ENCODE peak calls at places on chromosomes 11 and 22, in nine cellular contexts. E, R, F, H, L, P, C, O and J are unnamed samples.

GRCh38 chr11:102360681-102361080 is 13.7 kb downstream of the BIRC2 start:
- DNase-seq in E (no peak), R (no peak), F (no peak), H (no peak), L (no peak), P (no peak), C (no peak), O (no peak), J (no peak)

GRCh38 chr22:43378011-43378704 is 33.7 kb upstream of the MPPED1 start:
- DNase-seq in E (no peak), R (peak), F (no peak), H (peak), L (peak), P (no peak), C (peak), O (no peak), J (peak)

GRCh38 chr22:42945736-42946135 is 69.2 kb downstream of the PACSIN2 start:
- DNase-seq in E (no peak), R (no peak), F (no peak), H (no peak), L (no peak), P (no peak), C (no peak), O (no peak), J (no peak)

GRCh38 chr11:132058211-132058772 is 687.9 kb downstream of the NTM start:
- DNase-seq in E (no peak), R (peak), F (no peak), H (no peak), L (peak), P (no peak), C (peak), O (no peak), J (no peak)

GRCh38 chr11:36077886-36078685 is 134.2 kb downstream of the LDLRAD3 start:
- DNase-seq in E (no peak), R (no peak), F (no peak), H (no peak), L (no peak), P (no peak), C (no peak), O (no peak), J (no peak)

GRCh38 chr11:14270690-14271542 is 88.1 kb downstream of the RRAS2 start:
- DNase-seq in E (no peak), R (no peak), F (no peak), H (no peak), L (no peak), P (no peak), C (no peak), O (no peak), J (no peak)

GRCh38 chr11:132116516-132116915 is 746.1 kb downstream of the NTM start:
- DNase-seq in E (no peak), R (no peak), F (no peak), H (no peak), L (no peak), P (no peak), C (no peak), O (no peak), J (no peak)

GRCh38 chr22:32411388-32411787 is 659 bp downstream of the RTCB start:
- DNase-seq in E (no peak), R (peak), F (no peak), H (no peak), L (peak), P (no peak), C (no peak), O (no peak), J (no peak)

GRCh38 chr11:119709638-119710346 is 19.2 kb downstream of the NECTIN1 start:
- DNase-seq in E (no peak), R (no peak), F (no peak), H (no peak), L (peak), P (no peak), C (no peak), O (no peak), J (no peak)

GRCh38 chr11:114321621-114322257 is 25.5 kb downstream of the NNMT start:
- DNase-seq in E (no peak), R (no peak), F (no peak), H (peak), L (peak), P (peak), C (no peak), O (peak), J (no peak)

GRCh38 chr11:36073411-36074203 is 129.7 kb downstream of the LDLRAD3 start:
- DNase-seq in E (no peak), R (no peak), F (no peak), H (no peak), L (peak), P (no peak), C (peak), O (no peak), J (peak)

GRCh38 chr11:9046376-9046775 is 42.6 kb upstream of the NRIP3 start:
- DNase-seq in E (no peak), R (no peak), F (no peak), H (no peak), L (no peak), P (peak), C (no peak), O (no peak), J (no peak)

GRCh38 chr11:120579601-120580000 is 68.1 kb downstream of the GRIK4 start:
- DNase-seq in E (no peak), R (no peak), F (no peak), H (no peak), L (no peak), P (no peak), C (no peak), O (no peak), J (no peak)

GRCh38 chr11:112965601-112966125 is 4.4 kb downstream of the NCAM1 start:
- DNase-seq in E (no peak), R (no peak), F (no peak), H (no peak), L (no peak), P (no peak), C (no peak), O (no peak), J (no peak)

GRCh38 chr11:35511666-35512065 is 13.8 kb downstream of the PAMR1 start:
- DNase-seq in E (no peak), R (no peak), F (peak), H (no peak), L (peak), P (no peak), C (peak), O (no peak), J (no peak)

GRCh38 chr22:41563051-41563711 is 2.4 kb downstream of the CSDC2 start:
- DNase-seq in E (no peak), R (no peak), F (peak), H (no peak), L (peak), P (peak), C (peak), O (no peak), J (no peak)

GRCh38 chr11:69618237-69618636 is 22.7 kb upstream of the CCND1 start:
- DNase-seq in E (no peak), R (no peak), F (no peak), H (no peak), L (no peak), P (no peak), C (no peak), O (no peak), J (no peak)

GRCh38 chr11:73290536-73290935 is 17.5 kb upstream of the ARHGEF17 start:
- DNase-seq in E (no peak), R (no peak), F (no peak), H (no peak), L (no peak), P (no peak), C (no peak), O (no peak), J (no peak)

GRCh38 chr11:92804388-92804787 is 165.1 kb upstream of the MTNR1B start:
- DNase-seq in E (no peak), R (no peak), F (no peak), H (no peak), L (no peak), P (no peak), C (no peak), O (no peak), J (no peak)

GRCh38 chr22:38973289-38974169 is 8.6 kb upstream of the APOBEC3B start:
- DNase-seq in E (peak), R (peak), F (peak), H (peak), L (peak), P (no peak), C (no peak), O (no peak), J (peak)

GRCh38 chr22:39530136-39530535 is 2.4 kb downstream of the RPS19BP1 start:
- DNase-seq in E (no peak), R (no peak), F (no peak), H (no peak), L (no peak), P (no peak), C (no peak), O (no peak), J (no peak)

GRCh38 chr22:37148742-37149665 is 712 bp downstream of the IL2RB start:
- DNase-seq in E (no peak), R (no peak), F (no peak), H (no peak), L (no peak), P (no peak), C (no peak), O (no peak), J (no peak)

GRCh38 chr11:13105237-13105844 is 96.2 kb downstream of the RASSF10 start:
- DNase-seq in E (no peak), R (peak), F (no peak), H (peak), L (no peak), P (no peak), C (no peak), O (no peak), J (peak)

GRCh38 chr11:110897035-110897434 is 184.8 kb upstream of the ARHGAP20 start:
- DNase-seq in E (no peak), R (no peak), F (no peak), H (no peak), L (peak), P (no peak), C (no peak), O (no peak), J (no peak)

GRCh38 chr22:28006271-28006670 is 87.2 kb upstream of the PITPNB start:
- DNase-seq in E (no peak), R (no peak), F (no peak), H (no peak), L (peak), P (no peak), C (no peak), O (no peak), J (no peak)

GRCh38 chr11:94196363-94196762 is 67.7 kb downstream of the PANX1 start:
- DNase-seq in E (no peak), R (no peak), F (no peak), H (no peak), L (peak), P (no peak), C (no peak), O (no peak), J (peak)

GRCh38 chr22:50620861-50621490 is 7.0 kb downstream of the ARSA start:
- DNase-seq in E (no peak), R (peak), F (no peak), H (peak), L (no peak), P (no peak), C (no peak), O (no peak), J (no peak)
- TF ChIP-seq POLR2A in E (no peak), R (no peak), F (no peak), H (no peak), L (no peak), P (no peak), C (no peak), O (no peak), J (no peak)

DNA sequence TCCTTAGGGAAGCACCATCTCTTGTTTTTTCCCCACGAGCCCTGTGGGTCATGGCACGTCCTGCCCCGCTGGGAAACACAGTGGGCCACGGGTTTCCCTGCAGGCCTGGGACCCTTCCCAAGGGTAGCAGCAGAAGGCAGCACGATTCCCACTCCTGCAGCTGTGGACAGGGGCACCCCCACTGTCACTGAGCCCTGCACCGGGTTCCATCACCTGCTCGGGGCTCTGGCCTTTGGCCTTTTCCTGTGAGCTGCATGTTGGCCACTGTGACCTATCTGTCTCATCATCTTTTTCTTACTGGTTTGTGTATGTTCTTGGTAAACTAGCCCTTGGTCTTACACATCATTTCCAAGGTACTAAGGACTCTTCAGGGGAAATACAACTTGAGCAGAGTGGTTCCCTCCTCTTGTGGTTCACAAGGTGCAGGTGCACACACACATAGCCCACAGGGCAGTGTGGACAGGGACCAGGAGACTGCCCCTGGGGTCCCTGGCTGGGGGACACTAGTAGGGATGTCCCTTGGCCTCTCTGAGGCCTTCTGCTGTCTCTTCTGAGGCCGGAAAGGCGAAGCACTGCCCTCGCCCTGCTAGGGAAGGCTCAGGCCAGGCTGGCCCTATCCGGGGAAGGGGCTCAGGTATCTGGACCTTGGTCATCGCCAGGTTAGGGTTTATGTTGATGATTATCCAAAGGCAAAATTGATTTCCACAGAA is 19.0 kb upstream of the TXNRD2 start:
- DNase-seq in E (no peak), R (no peak), F (no peak), H (no peak), L (no peak), P (no peak), C (no peak), O (no peak), J (no peak)
- TF ChIP-seq POLR2A in E (no peak), R (no peak), F (no peak), H (no peak), L (no peak), P (no peak), C (no peak), O (no peak), J (no peak)

DNA sequence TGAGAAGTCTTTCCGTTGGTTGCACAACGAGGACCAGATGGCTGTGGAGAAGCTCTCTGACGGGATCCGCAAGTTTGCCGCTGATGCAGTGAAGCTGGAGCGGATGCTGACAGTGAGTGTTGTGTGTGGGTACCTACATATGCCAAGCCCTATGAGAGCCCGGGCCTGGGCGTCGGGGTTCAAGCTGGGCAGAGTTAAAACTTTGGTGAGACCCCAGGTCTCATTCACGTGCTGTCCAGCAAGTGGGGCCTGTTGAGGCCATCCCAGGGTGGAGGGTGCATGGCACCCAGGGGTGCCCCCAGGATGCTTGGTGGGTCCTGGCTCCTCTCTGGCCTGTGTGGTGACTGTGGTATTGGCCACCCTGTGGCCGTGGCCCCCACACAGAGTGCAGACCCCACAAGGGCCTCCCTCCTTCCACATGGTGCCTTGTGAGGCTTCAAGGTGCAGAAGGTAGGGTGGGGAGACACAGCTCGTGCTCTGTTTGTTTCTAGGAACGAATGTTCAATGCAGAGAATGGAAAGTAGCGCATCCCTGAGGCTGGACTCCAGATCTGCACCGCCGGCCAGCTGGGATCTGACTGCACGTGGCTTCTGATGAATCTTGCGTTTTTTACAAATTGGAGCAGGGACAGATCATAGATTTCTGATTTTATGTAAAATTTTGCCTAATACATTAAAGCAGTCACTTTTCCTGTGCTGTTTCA is 12.8 kb downstream of the GATD1 start:
- DNase-seq in E (no peak), R (no peak), F (no peak), H (no peak), L (no peak), P (no peak), C (no peak), O (peak), J (no peak)
- TF ChIP-seq POLR2A in E (no peak), R (no peak), F (no peak), H (no peak), L (no peak), P (no peak), C (no peak), O (no peak), J (no peak)

DNA sequence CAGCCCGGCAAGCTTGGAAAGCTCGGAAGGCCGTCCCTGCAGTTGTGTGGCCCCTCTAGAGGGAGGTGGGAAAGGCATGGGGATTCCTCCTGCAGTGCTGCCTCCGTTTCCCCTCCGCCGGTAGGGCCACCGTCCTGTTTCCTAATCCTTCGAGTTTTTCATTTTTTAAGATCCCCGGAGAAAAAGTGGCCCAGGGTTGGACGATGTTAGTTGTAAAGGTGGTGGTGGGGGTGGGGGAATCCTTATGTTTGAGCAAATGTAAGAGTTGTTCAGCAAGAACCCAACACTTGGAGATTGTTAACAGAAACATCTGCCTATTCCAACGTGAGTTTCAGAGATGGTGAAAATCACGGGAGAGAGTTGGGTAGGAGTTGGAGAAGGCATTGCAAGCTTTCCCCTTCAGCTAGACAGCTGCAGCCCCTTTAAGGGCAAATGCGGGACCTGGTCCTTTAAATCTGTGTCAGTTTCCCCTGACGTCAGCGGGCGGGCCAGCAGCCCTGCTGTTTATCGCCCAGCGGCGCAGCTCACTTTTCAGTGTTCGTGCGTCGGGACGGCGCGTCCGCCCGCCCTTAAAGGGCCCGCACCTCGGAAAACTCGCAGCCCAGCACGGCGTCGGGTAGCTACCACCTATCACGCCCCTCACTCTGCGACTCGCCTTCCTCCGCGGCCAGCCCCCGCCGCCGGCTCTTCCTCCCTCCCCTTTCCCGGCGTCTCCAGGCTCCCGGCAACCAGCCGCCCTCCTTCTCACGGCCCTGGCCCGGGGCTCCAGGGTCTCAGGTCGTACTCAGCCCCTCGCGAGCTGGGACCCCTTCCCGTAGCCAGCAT is at the start of gene SIDT2:
- DNase-seq in E (peak), R (peak), F (peak), H (peak), L (peak), P (peak), C (peak), O (peak), J (peak)
- TF ChIP-seq POLR2A in E (peak), R (peak), F (peak), H (peak), L (peak), P (peak), C (peak), O (no peak), J (no peak)

DNA sequence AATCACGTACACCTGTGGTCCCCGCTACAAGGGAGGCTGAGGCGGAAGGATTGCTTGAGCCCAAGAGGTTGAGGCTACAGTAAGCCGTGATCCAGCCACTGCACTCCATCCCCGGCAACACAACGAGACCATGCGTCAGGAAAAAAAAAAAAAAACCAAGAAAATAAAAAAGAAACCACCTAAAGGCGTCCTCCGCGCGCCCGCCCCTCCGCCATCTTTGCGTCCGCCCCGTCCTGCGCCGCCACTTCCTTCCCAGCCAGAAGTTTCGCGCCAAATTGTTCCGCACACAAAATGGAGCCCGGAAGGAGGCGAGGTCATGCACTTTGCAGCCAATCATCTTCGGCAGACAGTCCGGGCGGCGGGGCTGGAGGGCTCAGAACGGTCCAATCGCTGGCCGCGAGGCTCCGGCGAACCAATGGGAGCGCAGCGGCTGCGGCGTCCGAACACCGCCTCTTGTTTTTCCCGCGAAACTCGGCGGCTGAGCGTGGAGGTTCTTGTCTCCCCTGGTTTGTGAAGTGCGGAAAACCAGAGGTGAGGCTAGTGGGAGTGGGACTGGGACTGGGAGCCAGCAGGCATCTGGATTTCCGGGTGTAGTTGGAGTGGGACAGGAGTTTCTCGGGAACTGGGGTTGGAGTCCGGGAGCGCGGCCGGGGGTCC is at the start of gene MCM5:
- DNase-seq in E (peak), R (peak), F (peak), H (peak), L (peak), P (peak), C (peak), O (peak), J (peak)
- TF ChIP-seq POLR2A in E (peak), R (no peak), F (no peak), H (no peak), L (peak), P (no peak), C (no peak), O (no peak), J (no peak)

DNA sequence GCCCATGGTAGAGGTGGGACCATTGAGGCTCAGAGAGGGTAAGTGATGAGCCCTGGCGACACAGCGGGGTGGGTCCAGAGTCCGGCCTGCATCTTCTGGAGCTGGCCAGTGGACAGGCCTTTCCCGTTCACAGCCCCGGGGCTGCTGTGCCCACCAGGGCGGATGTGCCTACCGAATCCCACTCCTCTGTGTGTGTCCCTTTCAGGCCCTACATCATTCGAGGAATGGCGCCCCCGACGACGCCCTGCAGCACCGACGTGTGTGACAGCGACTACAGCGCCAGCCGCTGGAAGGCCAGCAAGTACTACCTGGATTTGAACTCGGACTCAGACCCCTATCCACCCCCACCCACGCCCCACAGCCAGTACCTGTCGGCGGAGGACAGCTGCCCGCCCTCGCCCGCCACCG is 11.9 kb upstream of the PPP6R3 start:
- DNase-seq in E (no peak), R (no peak), F (no peak), H (no peak), L (no peak), P (no peak), C (no peak), O (no peak), J (no peak)
- TF ChIP-seq POLR2A in E (no peak), R (no peak), F (no peak), H (no peak), L (no peak), P (no peak), C (no peak), O (no peak), J (no peak)

DNA sequence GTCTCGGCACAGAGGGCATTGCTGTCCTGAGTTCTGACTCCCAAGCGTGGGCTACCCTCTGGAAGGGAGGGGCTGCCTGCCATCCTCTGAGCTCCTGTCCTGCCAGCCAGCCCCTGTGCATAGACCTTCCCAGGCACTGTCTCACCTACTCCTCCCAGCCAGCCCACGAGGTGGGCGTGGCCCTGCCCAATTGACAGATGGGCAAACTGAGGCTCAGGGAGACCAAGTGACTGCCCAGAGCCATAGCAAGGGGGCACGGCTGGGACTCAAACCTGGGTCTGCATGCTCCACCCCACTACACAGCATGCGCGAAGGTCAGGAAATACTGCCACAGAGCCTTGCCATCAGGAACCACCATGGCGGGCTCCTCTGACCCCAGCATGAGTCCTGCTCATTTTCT is 29.4 kb upstream of the PRR5 start:
- DNase-seq in E (no peak), R (no peak), F (no peak), H (no peak), L (no peak), P (no peak), C (no peak), O (no peak), J (no peak)
- TF ChIP-seq POLR2A in E (no peak), R (no peak), F (no peak), H (no peak), L (no peak), P (no peak), C (no peak), O (no peak), J (no peak)